ENCODE peak calls at places on chromosomes 3 and 15, in five cellular contexts. X is nephron progenitor cell, J is glutamatergic neuron, I is pancreas, E is fibroblast of the aortic adventitia. V is an unnamed sample.

GRCh38 chr3:154730221-154730620 is 300.2 kb upstream of the GPR149 start:
- DNase-seq in E (peak), I (no peak), X (no peak), J (no peak), V (no peak)

GRCh38 chr3:168545591-168545990 is 449.9 kb upstream of the GOLIM4 start:
- DNase-seq in I (no peak), X (no peak), E (peak), J (no peak), V (no peak)

GRCh38 chr3:186413615-186414415 is 51.8 kb upstream of the DGKG start:
- DNase-seq in E (peak), J (peak), I (peak), X (peak), V (no peak)

GRCh38 chr15:23444269-23444668 is 2.8 kb downstream of the GOLGA6L2 start:
- DNase-seq in J (no peak), E (no peak), I (no peak), X (no peak), V (no peak)

GRCh38 chr15:98076021-98076816 is 115.7 kb downstream of the ARRDC4 start:
- DNase-seq in I (no peak), X (no peak), E (peak), J (no peak), V (no peak)

GRCh38 chr3:64440498-64440897 is 215.2 kb upstream of the PRICKLE2 start:
- DNase-seq in I (peak), J (no peak), E (peak), X (no peak), V (no peak)

GRCh38 chr3:38002291-38002876 is 11.8 kb downstream of the VILL start:
- DNase-seq in E (no peak), I (peak), J (no peak), X (peak), V (no peak)

GRCh38 chr15:80760971-80761370 is 18.2 kb upstream of the CEMIP start:
- DNase-seq in J (no peak), I (no peak), X (no peak), E (no peak), V (no peak)

GRCh38 chr3:14923476-14923875 is 23.9 kb upstream of the NR2C2 start:
- DNase-seq in I (no peak), J (no peak), E (no peak), X (no peak), V (no peak)

GRCh38 chr3:32313723-32314473 is 75.4 kb downstream of the CMTM8 start:
- DNase-seq in J (no peak), X (no peak), E (peak), I (no peak), V (no peak)

GRCh38 chr3:177626014-177626413 is 428.7 kb upstream of the TBL1XR1 start:
- DNase-seq in J (no peak), I (no peak), X (no peak), E (peak), V (no peak)

GRCh38 chr3:62688812-62689211 is 186.4 kb downstream of the CADPS start:
- DNase-seq in J (no peak), X (no peak), I (no peak), E (no peak), V (no peak)

GRCh38 chr3:62682826-62683225 is 192.4 kb downstream of the CADPS start:
- DNase-seq in E (no peak), I (no peak), J (no peak), X (no peak), V (no peak)

GRCh38 chr3:62686486-62686885 is 188.7 kb downstream of the CADPS start:
- DNase-seq in E (peak), I (no peak), X (no peak), J (no peak), V (no peak)

GRCh38 chr3:62688050-62688449 is 187.2 kb downstream of the CADPS start:
- DNase-seq in E (peak), J (no peak), I (no peak), X (no peak), V (no peak)

DNA sequence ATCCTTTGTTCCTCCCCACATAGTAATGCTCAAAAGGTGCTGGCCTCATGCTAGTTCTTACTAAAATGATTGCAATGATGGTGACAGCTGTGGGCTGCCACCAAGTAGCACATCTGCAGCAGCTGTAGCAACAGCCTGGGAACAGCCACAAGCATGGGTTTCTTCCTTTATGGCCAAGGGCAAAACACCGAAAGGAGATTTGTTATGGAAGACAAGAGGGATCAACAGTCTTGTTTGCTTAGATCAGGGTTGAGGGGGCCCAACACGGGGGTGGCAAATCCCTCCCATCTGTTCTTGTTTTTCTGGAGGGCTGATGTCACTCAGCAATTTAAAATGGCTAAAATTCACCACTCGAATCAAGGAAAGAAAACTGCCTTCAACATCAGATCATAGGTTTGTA is 188.3 kb downstream of the CADPS start:
- DNase-seq in E (no peak), J (no peak), I (no peak), X (no peak), V (no peak)
- TF ChIP-seq CTCF in E (no peak), J (no peak), I (no peak), X (no peak), V (no peak)

GRCh38 chr15:91316123-91316522 is 216.1 kb downstream of the SV2B start:
- DNase-seq in I (no peak), E (no peak), J (no peak), X (no peak), V (no peak)
- TF ChIP-seq CTCF in I (no peak), E (no peak), J (no peak), X (no peak), V (no peak)

GRCh38 chr15:43824302-43825246 is at the start of gene MFAP1:
- DNase-seq in X (peak), I (peak), J (peak), E (peak), V (peak)
- TF ChIP-seq CTCF in X (no peak), I (no peak), J (no peak), E (no peak), V (no peak)

DNA sequence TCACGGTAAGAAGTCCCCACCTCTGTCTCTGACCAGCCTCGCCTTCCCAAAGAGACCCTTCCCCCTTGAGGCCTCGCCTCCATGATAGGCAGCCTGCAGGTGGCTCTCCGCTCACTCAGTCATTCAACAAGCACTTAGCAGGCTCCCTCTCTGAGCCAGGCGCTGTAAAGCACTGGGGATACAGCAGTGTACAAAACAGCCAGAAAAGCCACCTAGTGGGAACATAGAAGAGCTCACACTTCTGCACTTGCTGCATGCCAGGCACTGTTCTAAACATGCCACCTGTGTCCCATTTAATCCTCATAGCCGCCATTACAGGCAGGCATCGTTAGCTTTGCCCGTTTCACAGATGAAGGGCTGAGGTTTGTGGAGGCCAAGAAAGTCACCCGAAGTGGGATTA is 56.0 kb downstream of the SEMA3G start:
- DNase-seq in X (no peak), E (no peak), J (no peak), I (no peak), V (no peak)
- TF ChIP-seq CTCF in X (no peak), E (peak), J (no peak), I (no peak), V (no peak)

GRCh38 chr3:133377396-133377795 is 22.5 kb upstream of the BFSP2 start:
- DNase-seq in E (peak), I (no peak), X (no peak), J (no peak), V (no peak)
- TF ChIP-seq CTCF in E (peak), I (no peak), X (peak), J (peak), V (peak)

GRCh38 chr3:129014148-129014547 is 13.0 kb downstream of the EFCC1 start:
- DNase-seq in I (no peak), X (no peak), J (no peak), E (no peak), V (no peak)

GRCh38 chr3:129016725-129017530 is 15.8 kb downstream of the EFCC1 start:
- DNase-seq in X (no peak), I (no peak), E (peak), J (no peak), V (no peak)

GRCh38 chr3:129016366-129016724 is 15.2 kb downstream of the EFCC1 start:
- DNase-seq in X (no peak), J (no peak), E (no peak), I (no peak), V (no peak)

GRCh38 chr3:129014793-129015345 is 13.8 kb downstream of the EFCC1 start:
- DNase-seq in I (no peak), J (no peak), X (no peak), E (no peak), V (no peak)

DNA sequence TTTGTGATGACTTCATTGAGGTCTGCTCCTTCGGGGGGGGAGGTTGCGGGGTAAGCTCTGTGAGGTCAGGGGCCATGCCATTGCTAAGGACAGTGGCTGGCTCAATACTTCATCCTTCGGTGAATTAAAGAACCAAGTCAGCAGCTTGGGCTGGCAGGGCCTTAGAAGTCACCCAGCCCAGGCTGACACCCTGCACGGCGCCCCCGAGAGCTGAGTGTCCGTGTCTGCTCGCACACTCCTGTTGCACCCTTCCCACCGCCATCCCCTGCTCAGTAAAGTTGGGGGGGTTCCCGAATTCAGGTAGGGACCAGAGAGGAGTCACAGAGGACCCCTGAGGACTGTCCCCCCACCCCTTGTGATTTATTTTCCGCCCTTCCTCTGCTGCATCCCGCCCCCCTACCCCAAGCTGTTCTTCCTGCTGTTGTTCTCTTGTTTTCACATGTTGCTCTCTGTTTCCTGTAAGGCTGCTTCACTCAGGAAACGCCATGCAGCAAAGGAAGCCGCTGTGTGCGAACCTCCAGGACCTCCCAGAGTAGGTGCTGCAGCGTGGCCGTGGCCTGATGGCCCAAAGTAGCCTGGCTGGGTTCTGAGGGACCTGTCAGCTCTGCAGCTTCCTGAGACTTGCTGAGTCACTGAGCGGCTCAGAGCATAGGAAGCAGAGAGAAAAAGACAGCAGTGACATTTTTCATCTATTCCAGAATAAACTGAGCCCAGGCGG is 14.4 kb downstream of the EFCC1 start:
- DNase-seq in I (no peak), X (no peak), E (no peak), J (no peak), V (no peak)
- TF ChIP-seq CTCF in I (no peak), X (no peak), E (no peak), J (no peak), V (no peak)

GRCh38 chr3:129224984-129225393 is 24.4 kb upstream of the COPG1 start:
- DNase-seq in J (no peak), X (no peak), I (peak), E (peak), V (no peak)

GRCh38 chr3:129231331-129232119 is 17.9 kb upstream of the COPG1 start:
- DNase-seq in J (no peak), X (no peak), E (no peak), I (no peak), V (no peak)

GRCh38 chr3:129230311-129231019 is 18.9 kb upstream of the COPG1 start:
- DNase-seq in I (no peak), E (peak), J (no peak), X (no peak), V (no peak)

GRCh38 chr3:129226374-129226773 is 23.0 kb upstream of the COPG1 start:
- DNase-seq in X (no peak), E (peak), J (no peak), I (no peak), V (no peak)

GRCh38 chr3:129228891-129229585 is 20.4 kb upstream of the COPG1 start:
- DNase-seq in X (no peak), I (no peak), E (peak), J (no peak), V (no peak)
- TF ChIP-seq CTCF in X (no peak), I (no peak), E (no peak), J (no peak), V (peak)